ENCODE peak calls at places on chromosomes 6 and 20, in ten cellular contexts. T is stimulated activated CD4-positive, alpha-beta T cell treated with anti-CD3 and anti-CD28 coated beads, Interleukin-2, amount 100 ng/mL, for 48 hours; O is CD8-positive, alpha-beta memory T cell; Z is left cardiac atrium; I is dorsolateral prefrontal cortex; P is activated effector memory CD4-positive, alpha-beta T cell treated with anti-CD3 and anti-CD28 coated beads, Interleukin-2, amount 50 U/mL, for 16 hours; U is cardiac fibroblast; K is neural progenitor cell; B is tibial nerve; W is NCI-H1105. X is an unnamed sample.

GRCh38 chr20:22523128-22523498 is 61.3 kb downstream of the FOXA2 start:
- DNase-seq in T (no peak), O (no peak), Z (no peak), I (no peak), P (no peak), U (no peak), K (no peak), B (no peak), W (no peak), X (no peak)

GRCh38 chr20:38060536-38060935 is 27.0 kb downstream of the RPRD1B start:
- DNase-seq in T (no peak), O (no peak), Z (no peak), I (no peak), P (no peak), U (peak), K (no peak), B (no peak), W (no peak), X (no peak)

GRCh38 chr20:44886276-44886671 is 769 bp downstream of the YWHAB start:
- DNase-seq in T (no peak), O (no peak), Z (no peak), I (no peak), P (no peak), U (no peak), K (no peak), B (no peak), W (no peak), X (no peak)

GRCh38 chr20:32971703-32972161 is 32.5 kb downstream of the SUN5 start:
- DNase-seq in T (no peak), O (no peak), Z (no peak), I (no peak), P (no peak), U (no peak), K (peak), B (no peak), W (no peak), X (no peak)

GRCh38 chr6:2850480-2851150 is 9.0 kb upstream of the SERPINB1 start:
- DNase-seq in T (no peak), O (no peak), Z (no peak), I (no peak), P (no peak), U (peak), K (no peak), B (no peak), W (no peak), X (no peak)

GRCh38 chr6:84728602-84729001 is 35.8 kb downstream of the TBX18 start:
- DNase-seq in T (no peak), O (no peak), Z (no peak), I (no peak), P (no peak), U (peak), K (peak), B (no peak), W (no peak), X (no peak)

GRCh38 chr20:51700809-51701285 is 67.3 kb downstream of the ATP9A start:
- DNase-seq in T (no peak), O (no peak), Z (no peak), I (peak), P (no peak), U (peak), K (peak), B (peak), W (no peak), X (no peak)

GRCh38 chr6:151539506-151540268 is 45.9 kb downstream of the CCDC170 start:
- DNase-seq in T (no peak), O (no peak), Z (no peak), I (no peak), P (no peak), U (no peak), K (no peak), B (no peak), W (no peak), X (no peak)

GRCh38 chr6:27867051-27867940 is 44.9 kb downstream of the OR2B2 start:
- DNase-seq in T (peak), O (peak), Z (peak), I (peak), P (peak), U (peak), K (peak), B (peak), W (peak), X (peak)

GRCh38 chr20:37445041-37445440 is 76.0 kb upstream of the NNAT start:
- DNase-seq in T (no peak), O (no peak), Z (no peak), I (no peak), P (no peak), U (no peak), K (no peak), B (no peak), W (no peak), X (no peak)

GRCh38 chr6:90859056-90859455 is 272.2 kb upstream of the MAP3K7 start:
- DNase-seq in T (no peak), O (no peak), Z (no peak), I (no peak), P (no peak), U (no peak), K (peak), B (no peak), W (no peak), X (no peak)

GRCh38 chr20:57389695-57390603 is 1.2 kb upstream of the RBM38 start:
- DNase-seq in T (peak), O (peak), Z (no peak), I (no peak), P (peak), U (no peak), K (peak), B (no peak), W (no peak), X (peak)

GRCh38 chr6:104161960-104162669 is 697.6 kb downstream of the HACE1 start:
- DNase-seq in T (no peak), O (no peak), Z (no peak), I (no peak), P (no peak), U (peak), K (no peak), B (no peak), W (no peak), X (no peak)

GRCh38 chr20:49534314-49534713 is 33.6 kb downstream of the PTGIS start:
- DNase-seq in T (peak), O (peak), Z (no peak), I (peak), P (peak), U (peak), K (peak), B (peak), W (peak), X (peak)

GRCh38 chr6:167791036-167791779 is 35.5 kb upstream of the AFDN start:
- DNase-seq in T (no peak), O (no peak), Z (no peak), I (no peak), P (no peak), U (peak), K (no peak), B (no peak), W (no peak), X (no peak)

X was measured in T-helper 9 cell.